ENCODE peak calls at places on chromosomes 13 and 19, in four cellular contexts. One of them, this sample, is unnamed.

GRCh38 chr13:78430166-78430791 is 173.1 kb downstream of the POU4F1 start:
- DNase-seq in KBM-7: no peak
- DNase-seq in A673: peak
- DNase-seq in T-helper 2 cell: no peak
- DNase-seq in this sample: no peak

GRCh38 chr13:28136916-28137315 is 1.4 kb upstream of the PAN3 start:
- DNase-seq in KBM-7: no peak
- DNase-seq in A673: no peak
- DNase-seq in T-helper 2 cell: no peak
- DNase-seq in this sample: no peak

GRCh38 chr13:32202268-32202667 is 112.9 kb downstream of the ZAR1L start:
- DNase-seq in KBM-7: no peak
- DNase-seq in A673: no peak
- DNase-seq in T-helper 2 cell: no peak
- DNase-seq in this sample: no peak

GRCh38 chr19:33721735-33722297 is 74.9 kb upstream of the KCTD15 start:
- DNase-seq in KBM-7: no peak
- DNase-seq in A673: no peak
- DNase-seq in T-helper 2 cell: no peak
- DNase-seq in this sample: peak

GRCh38 chr13:97849305-97849704 is 104.2 kb upstream of the IPO5 start:
- DNase-seq in KBM-7: peak
- DNase-seq in A673: peak
- DNase-seq in T-helper 2 cell: no peak
- DNase-seq in this sample: no peak

GRCh38 chr13:113298001-113298945 is 1.2 kb downstream of the LAMP1 start:
- DNase-seq in KBM-7: peak
- DNase-seq in A673: no peak
- DNase-seq in T-helper 2 cell: no peak
- DNase-seq in this sample: no peak

GRCh38 chr13:49374585-49375290 is 69.1 kb downstream of the CAB39L start:
- DNase-seq in KBM-7: peak
- DNase-seq in A673: peak
- DNase-seq in T-helper 2 cell: no peak
- DNase-seq in this sample: no peak

GRCh38 chr13:73251866-73252265 is 193.1 kb downstream of the KLF5 start:
- DNase-seq in KBM-7: no peak
- DNase-seq in A673: no peak
- DNase-seq in T-helper 2 cell: no peak
- DNase-seq in this sample: no peak

GRCh38 chr19:1668048-1668338 is 15.6 kb upstream of the TCF3 start:
- DNase-seq in KBM-7: no peak
- DNase-seq in A673: no peak
- DNase-seq in T-helper 2 cell: no peak
- DNase-seq in this sample: no peak

GRCh38 chr19:46713781-46714522 is 3.0 kb downstream of the PRKD2 start:
- DNase-seq in KBM-7: peak
- DNase-seq in A673: peak
- DNase-seq in T-helper 2 cell: peak
- DNase-seq in this sample: peak

GRCh38 chr13:51731759-51732158 is 72.2 kb downstream of the DHRS12 start:
- DNase-seq in KBM-7: no peak
- DNase-seq in A673: peak
- DNase-seq in T-helper 2 cell: no peak
- DNase-seq in this sample: no peak

GRCh38 chr19:40232479-40232878 is 6.0 kb upstream of the CCNP start:
- DNase-seq in KBM-7: no peak
- DNase-seq in A673: no peak
- DNase-seq in T-helper 2 cell: no peak
- DNase-seq in this sample: no peak

GRCh38 chr13:49563513-49563912 is 21.8 kb downstream of the RCBTB1 start:
- DNase-seq in KBM-7: no peak
- DNase-seq in A673: peak
- DNase-seq in T-helper 2 cell: no peak
- DNase-seq in this sample: no peak

GRCh38 chr13:27338816-27339215 is 68.2 kb downstream of the RASL11A start:
- DNase-seq in KBM-7: no peak
- DNase-seq in A673: peak
- DNase-seq in T-helper 2 cell: no peak
- DNase-seq in this sample: no peak